ENCODE peak calls at places on chromosomes 2 and 18, in five cellular contexts. D is cardiac fibroblast, I is fibroblast of pulmonary artery, T is IMR-90, M is nephron progenitor cell. Y is an unnamed sample.

GRCh38 chr18:22539045-22539444 is 121.3 kb upstream of the CTAGE1 start:
- DNase-seq in T (no peak), I (no peak), M (no peak), D (no peak), Y (no peak)

GRCh38 chr18:32349728-32350395 is 120.8 kb downstream of the GAREM1 start:
- DNase-seq in I (peak), D (peak), M (no peak), T (peak), Y (no peak)

GRCh38 chr2:39068757-39069515 is 51.9 kb downstream of the SOS1 start:
- DNase-seq in D (peak), I (peak), T (peak), M (no peak), Y (no peak)

GRCh38 chr2:217942731-217943335 is 60.0 kb downstream of the TNS1 start:
- DNase-seq in T (no peak), I (no peak), D (no peak), M (no peak), Y (no peak)

GRCh38 chr2:74345272-74345943 is 2.2 kb upstream of the SLC4A5 start:
- DNase-seq in D (no peak), I (no peak), M (no peak), T (no peak), Y (no peak)

GRCh38 chr18:48405971-48406370 is 3.2 kb downstream of the ZBTB7C start:
- DNase-seq in M (no peak), T (no peak), I (no peak), D (no peak), Y (no peak)

GRCh38 chr18:8765692-8766463 is 60.5 kb downstream of the MTCL1 start:
- DNase-seq in D (no peak), M (no peak), I (peak), T (no peak), Y (no peak)

GRCh38 chr18:433297-433696 is 67.2 kb downstream of the COLEC12 start:
- DNase-seq in I (no peak), M (no peak), D (no peak), T (peak), Y (no peak)

GRCh38 chr18:55485666-55486065 is 102.3 kb downstream of the TCF4 start:
- DNase-seq in T (peak), M (no peak), I (peak), D (peak), Y (no peak)

GRCh38 chr2:38194751-38195150 is 118.8 kb upstream of the CYP1B1 start:
- DNase-seq in T (no peak), D (no peak), I (no peak), M (no peak), Y (no peak)

GRCh38 chr2:216730871-216731270 is 35.5 kb upstream of the IGFBP5 start:
- DNase-seq in T (no peak), D (no peak), I (no peak), M (no peak), Y (no peak)

GRCh38 chr2:64622443-64623231 is 31.1 kb downstream of the SERTAD2 start:
- DNase-seq in T (no peak), D (peak), M (no peak), I (no peak), Y (no peak)

GRCh38 chr18:70156886-70157285 is 48.6 kb downstream of the RTTN start:
- DNase-seq in I (no peak), M (no peak), T (no peak), D (no peak), Y (no peak)

GRCh38 chr2:231378028-231378722 is 17.3 kb upstream of the B3GNT7 start:
- DNase-seq in T (no peak), I (no peak), D (no peak), M (no peak), Y (no peak)

DNA sequence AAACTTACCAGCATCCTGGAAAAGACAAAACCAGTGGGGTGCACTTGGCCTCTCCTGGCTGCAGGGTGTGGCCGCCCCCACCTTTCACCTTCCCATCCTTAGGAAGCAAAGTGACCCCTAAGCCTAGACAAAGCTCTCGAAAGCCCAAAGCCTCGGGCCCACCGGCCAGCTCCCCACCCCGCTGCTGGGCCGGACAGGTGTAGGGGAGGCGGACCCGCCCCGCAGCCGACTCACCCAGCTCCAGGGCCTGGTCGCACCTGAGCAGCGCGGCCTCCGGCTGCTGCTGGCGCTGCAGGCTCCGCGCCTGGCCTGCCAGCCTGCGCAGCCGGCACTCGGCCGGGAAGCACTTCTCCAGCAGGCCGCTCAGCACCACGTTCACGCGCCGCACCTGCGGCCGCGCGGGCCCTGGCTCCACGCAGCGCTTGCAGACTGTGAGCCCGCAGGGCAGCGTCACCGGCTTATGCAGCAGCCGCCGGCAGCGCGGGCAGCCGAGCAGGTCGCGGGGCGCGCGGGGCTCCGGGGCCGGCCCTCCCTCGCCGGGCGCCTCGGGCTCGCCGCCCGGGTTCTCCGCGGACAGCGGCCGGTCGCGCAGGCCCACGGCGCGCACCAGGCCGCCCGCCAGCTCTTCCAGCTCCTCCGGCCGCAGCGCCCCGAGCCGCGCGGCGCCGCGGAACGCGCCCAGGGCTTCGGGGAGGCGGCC is 970 bp downstream of the LONRF2 start:
- DNase-seq in T (peak), D (peak), M (peak), I (peak), Y (no peak)
- TF ChIP-seq CTCF in T (no peak), D (no peak), M (peak), I (no peak), Y (no peak)

GRCh38 chr2:82792316-82792715 is 1666.8 kb downstream of the SUCLG1 start:
- DNase-seq in I (no peak), D (no peak), T (no peak), M (no peak), Y (no peak)

GRCh38 chr2:82789886-82790276 is 1669.2 kb downstream of the SUCLG1 start:
- DNase-seq in D (peak), T (no peak), I (peak), M (no peak), Y (no peak)

GRCh38 chr2:82795446-82795845 is 1663.6 kb downstream of the SUCLG1 start:
- DNase-seq in M (no peak), D (peak), T (peak), I (peak), Y (no peak)

GRCh38 chr2:82796132-82796531 is 1662.9 kb downstream of the SUCLG1 start:
- DNase-seq in D (peak), T (no peak), M (no peak), I (peak), Y (no peak)

DNA sequence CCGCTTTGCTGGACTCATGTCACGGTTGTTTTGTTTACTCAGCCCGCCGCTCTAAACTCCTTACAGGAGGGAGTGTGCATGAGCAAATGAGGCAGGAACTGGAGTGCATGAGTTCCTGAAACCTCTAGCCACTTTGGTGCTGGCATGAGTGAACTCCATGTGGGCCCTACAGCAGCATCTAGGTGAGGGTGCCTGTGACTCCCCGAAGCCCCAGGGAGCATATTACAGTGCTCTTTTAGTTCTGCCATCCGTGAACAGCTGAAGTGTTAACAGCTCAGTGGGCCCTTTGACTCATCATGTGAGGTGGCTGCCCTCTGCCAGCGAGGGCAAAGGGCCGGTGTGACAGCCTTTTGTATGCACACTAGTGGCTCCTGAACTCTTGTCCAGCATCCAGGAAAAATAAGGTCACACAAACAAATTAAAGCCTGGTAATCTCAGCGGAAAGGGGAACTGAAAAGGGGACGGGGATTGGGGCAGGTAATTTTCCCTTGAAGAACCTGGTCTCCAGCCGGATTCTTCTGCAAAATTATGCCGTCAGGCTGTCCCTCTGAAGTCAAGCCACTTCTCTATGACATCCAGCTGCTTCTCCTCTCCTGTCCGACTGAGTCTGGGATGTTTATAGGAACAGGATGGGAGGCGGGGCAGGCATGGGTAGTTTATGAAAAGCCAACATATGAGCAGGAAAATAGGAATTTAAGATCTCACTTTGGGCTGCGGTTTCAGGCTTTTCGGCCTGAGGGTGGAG is 1668.6 kb downstream of the SUCLG1 start:
- DNase-seq in M (peak), I (peak), T (peak), D (peak), Y (no peak)
- TF ChIP-seq CTCF in M (no peak), I (no peak), T (no peak), D (no peak), Y (no peak)

DNA sequence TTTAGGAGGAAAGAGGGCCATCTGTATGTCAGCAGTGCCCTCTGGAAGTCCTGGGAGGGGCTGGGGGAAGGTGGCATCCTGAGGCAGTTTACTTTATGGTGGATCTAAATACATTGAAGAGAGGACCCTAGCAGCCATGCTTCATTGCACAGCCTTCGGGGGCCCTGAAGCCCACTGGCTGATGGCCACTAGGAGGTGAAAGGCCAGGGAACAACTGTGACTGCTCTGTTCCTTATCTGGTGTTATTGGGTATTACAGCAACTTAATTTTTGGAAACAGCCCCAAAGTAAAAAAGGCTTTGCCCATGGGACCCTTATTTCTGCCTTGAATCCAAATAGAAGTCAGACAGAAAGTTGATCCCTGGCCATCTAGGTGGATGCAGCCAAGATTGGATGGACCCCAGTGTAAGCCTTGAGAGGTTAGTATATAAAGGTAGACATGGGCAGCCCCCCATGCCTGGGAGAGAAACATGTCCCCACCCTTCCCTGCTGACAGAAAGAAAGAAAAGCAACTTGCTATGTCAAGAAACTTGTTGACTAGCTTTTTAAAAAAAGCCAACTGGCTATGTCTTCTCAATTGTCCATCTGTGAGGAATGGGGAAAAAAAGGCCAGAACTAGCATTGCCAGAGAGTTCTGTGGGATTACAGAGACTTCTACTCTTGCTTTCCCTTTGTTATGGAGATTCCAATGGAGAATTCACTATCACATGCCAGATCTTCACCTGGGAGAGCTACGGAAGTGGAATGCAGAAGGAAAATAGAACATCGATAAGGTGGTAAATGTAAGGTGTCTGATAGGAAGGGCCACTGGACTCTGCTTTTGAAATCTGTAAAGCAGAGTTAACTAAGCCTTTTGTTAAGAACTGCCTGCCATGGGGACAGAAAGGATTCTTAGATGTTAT is 58.6 kb upstream of the OSR1 start:
- DNase-seq in M (no peak), I (no peak), T (no peak), D (no peak), Y (no peak)
- TF ChIP-seq CTCF in M (no peak), I (no peak), T (no peak), D (no peak), Y (no peak)

DNA sequence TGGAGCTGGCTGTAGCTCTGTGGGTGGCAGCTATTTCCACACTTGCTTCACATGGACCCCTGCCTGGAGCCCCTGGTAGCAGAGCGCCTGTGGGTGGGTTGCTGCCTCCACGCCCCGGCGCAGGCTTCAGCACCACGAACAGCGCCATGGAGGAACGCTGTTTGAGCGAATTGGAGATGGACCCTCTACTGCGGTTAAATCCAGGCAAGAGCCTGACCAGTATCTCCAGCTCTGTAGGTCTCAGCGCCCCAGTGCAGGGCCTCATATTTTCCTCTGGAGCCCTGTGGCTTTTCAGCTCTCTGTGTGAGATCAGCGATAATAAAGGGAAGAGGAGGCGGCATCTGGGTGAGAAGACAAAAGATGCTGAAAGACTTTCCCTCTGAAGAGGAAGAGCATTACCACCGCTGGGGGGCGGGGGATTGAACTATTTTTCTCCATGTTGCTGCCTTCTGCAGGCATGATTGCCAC is 12.0 kb downstream of the ONECUT2 start:
- DNase-seq in I (peak), M (peak), D (peak), T (peak), Y (no peak)
- TF ChIP-seq CTCF in I (no peak), M (no peak), D (no peak), T (no peak), Y (no peak)

GRCh38 chr2:123514808-123515207 is 510.3 kb upstream of the CNTNAP5 start:
- DNase-seq in T (no peak), M (no peak), I (no peak), D (no peak), Y (no peak)
- TF ChIP-seq CTCF in T (no peak), M (no peak), I (no peak), D (no peak), Y (no peak)

Y was measured in GM13977.